ENCODE peak calls at places on chromosomes 4 and X, in five cellular contexts. S is CD8-positive, alpha-beta memory T cell; F is thoracic aorta; Q is heart right ventricle; I is ovary. U is an unnamed sample. For H3K4me1, the result is how much of the 10 kb centered on the place peaks cover.

GRCh38 chr4:156830356-156830755 is 141.2 kb downstream of the PDGFC start:
- DNase-seq in I (no peak), S (no peak), F (no peak), Q (no peak), U (no peak)

GRCh38 chr4:113756005-113756410 is 5.5 kb downstream of the CAMK2D start:
- DNase-seq in Q (no peak), F (no peak), I (no peak), S (no peak), U (no peak)

GRCh38 chr4:176185068-176185467 is 10.3 kb downstream of the SPATA4 start:
- DNase-seq in F (no peak), I (no peak), Q (no peak), S (no peak), U (no peak)

GRCh38 chr4:161581262-161581661 is 582.5 kb downstream of the FSTL5 start:
- DNase-seq in S (no peak), F (no peak), I (no peak), Q (no peak), U (no peak)

GRCh38 chrX:150531467-150531866 is 37.0 kb upstream of the MTM1 start:
- DNase-seq in S (no peak), F (no peak), I (no peak), Q (no peak), U (no peak)

GRCh38 chrX:133590703-133591505 is 175.6 kb upstream of the GPC4 start:
- DNase-seq in F (no peak), S (no peak), Q (no peak), I (no peak), U (no peak)

GRCh38 chrX:109294097-109294815 is 187.6 kb downstream of the GUCY2F start:
- DNase-seq in F (no peak), S (no peak), I (no peak), Q (no peak), U (no peak)

GRCh38 chrX:102745513-102746133 is 25.1 kb downstream of the GPRASP3 start:
- DNase-seq in S (peak), F (no peak), Q (no peak), I (peak), U (no peak)

GRCh38 chr4:74109894-74110605 is 11.1 kb upstream of the CXCL2 start:
- DNase-seq in S (no peak), F (no peak), Q (no peak), I (no peak), U (no peak)

GRCh38 chrX:11968991-11969390 is 169.3 kb upstream of the FRMPD4 start:
- DNase-seq in I (no peak), S (no peak), Q (no peak), F (no peak), U (no peak)

GRCh38 chrX:64204252-64204651 is 1.3 kb downstream of the AMER1 start:
- DNase-seq in Q (no peak), S (no peak), F (no peak), I (peak), U (no peak)

GRCh38 chr4:2583517-2583916 is 47.1 kb downstream of the FAM193A start:
- DNase-seq in I (no peak), F (no peak), Q (no peak), S (no peak), U (no peak)

GRCh38 chr4:117311215-117311614 is 225.8 kb upstream of the TRAM1L1 start:
- DNase-seq in F (no peak), S (no peak), I (no peak), Q (no peak), U (no peak)

GRCh38 chrX:104098151-104098808 is 14.0 kb upstream of the ZCCHC18 start:
- DNase-seq in I (peak), F (no peak), S (peak), Q (peak), U (no peak)

GRCh38 chr4:53592128-53592527 is 842 bp upstream of the LNX1 start:
- DNase-seq in Q (no peak), S (no peak), I (no peak), F (no peak), U (no peak)

GRCh38 chrX:131572372-131573014 is 28.6 kb downstream of the OR13H1 start:
- DNase-seq in S (no peak), F (no peak), I (no peak), Q (no peak), U (no peak)

GRCh38 chrX:70969635-70970481 is 39.0 kb upstream of the SLC7A3 start:
- DNase-seq in F (no peak), S (no peak), I (no peak), Q (no peak), U (no peak)

GRCh38 chr4:158171456-158171790 is 1.4 kb downstream of the GASK1B start:
- DNase-seq in Q (no peak), F (no peak), S (no peak), I (no peak), U (no peak)

GRCh38 chr4:158169931-158170690 is 2.7 kb downstream of the GASK1B start:
- DNase-seq in I (no peak), Q (no peak), S (no peak), F (no peak), U (no peak)

GRCh38 chr4:158169516-158169915 is 3.3 kb downstream of the GASK1B start:
- DNase-seq in Q (no peak), S (no peak), I (no peak), F (no peak), U (no peak)

GRCh38 chr4:158172196-158172557 is 648 bp downstream of the GASK1B start:
- DNase-seq in S (no peak), F (no peak), Q (no peak), I (no peak), U (no peak)

GRCh38 chr4:158170691-158171455 is 2.0 kb downstream of the GASK1B start:
- DNase-seq in F (peak), S (no peak), I (peak), Q (peak), U (no peak)
- H3K4me1 ChIP-seq in F (half or more), S (under half), I (under half), Q (under half), U (under half)

DNA sequence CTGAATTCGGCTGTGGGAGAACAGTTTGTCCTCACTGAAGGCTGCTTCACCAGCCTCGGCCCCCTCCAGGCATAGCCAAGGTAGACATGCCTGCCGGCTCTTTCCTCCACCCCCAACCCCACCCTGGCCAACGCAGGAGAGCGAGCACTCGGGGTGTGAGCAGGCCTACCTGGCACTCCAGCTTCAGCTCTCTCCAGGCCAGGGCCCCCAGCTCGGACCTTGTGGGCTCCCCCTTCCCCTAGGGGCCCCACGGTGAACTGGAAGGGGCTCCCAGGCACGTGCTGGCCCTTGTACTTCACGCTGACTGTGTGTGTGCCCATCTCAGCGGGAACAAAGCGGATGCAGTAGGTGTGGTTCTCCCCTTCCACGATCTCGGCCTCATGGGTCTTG is 22.4 kb downstream of the FLNA start:
- DNase-seq in I (no peak), F (no peak), Q (no peak), S (no peak), U (no peak)
- H3K4me1 ChIP-seq in I (under half), F (under half), Q (under half), S (half or more), U (under half)

DNA sequence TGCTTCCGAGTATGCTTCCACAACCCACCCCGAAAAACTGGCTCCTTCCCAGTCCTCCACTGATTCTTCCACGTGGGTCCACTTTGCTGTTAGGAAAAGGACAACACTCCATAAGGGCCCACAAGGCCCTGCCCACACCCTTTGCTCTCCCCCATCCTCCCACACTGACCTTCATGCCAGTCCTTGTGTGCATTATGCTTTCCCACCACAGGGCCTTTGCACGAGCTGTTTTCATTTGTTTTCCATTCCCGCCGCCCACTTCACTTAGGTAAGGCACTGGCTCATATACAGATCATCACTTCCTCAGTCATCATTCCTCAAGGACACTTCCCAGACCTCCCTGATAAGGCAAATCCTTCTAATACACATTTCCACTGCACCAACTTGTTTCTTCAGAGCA is 16.8 kb upstream of the SEL1L3 start:
- DNase-seq in S (no peak), Q (no peak), F (no peak), I (no peak), U (no peak)
- H3K4me1 ChIP-seq in S (under half), Q (under half), F (under half), I (under half), U (under half)

GRCh38 chr4:13905543-13905942 is 278.0 kb upstream of the BOD1L1 start:
- DNase-seq in I (no peak), F (no peak), Q (no peak), S (no peak), U (no peak)
- H3K4me1 ChIP-seq in I (under half), F (under half), Q (under half), S (under half), U (under half)

DNA sequence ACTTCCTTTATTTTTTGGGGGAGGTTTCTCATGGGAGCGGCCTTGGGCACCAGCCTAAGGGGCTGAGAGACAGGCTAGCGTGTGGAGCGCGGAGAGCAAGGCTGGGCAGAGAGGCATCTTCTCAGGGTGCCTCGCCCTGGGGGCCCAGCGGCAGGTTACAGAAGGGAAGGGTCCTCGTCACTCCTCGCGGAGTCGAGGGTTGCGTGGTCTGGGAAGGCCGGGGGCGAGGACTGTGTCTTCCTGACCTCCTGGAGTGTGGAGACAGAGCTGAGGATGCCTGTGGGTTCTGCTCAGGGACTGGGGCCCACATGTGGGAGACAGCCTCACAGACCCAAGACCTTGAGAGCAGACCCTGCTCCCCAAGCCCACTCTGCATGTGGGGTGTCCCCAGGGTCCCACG is 79.6 kb upstream of the LRPAP1 start:
- DNase-seq in Q (no peak), F (no peak), I (no peak), S (no peak), U (no peak)
- H3K4me1 ChIP-seq in Q (under half), F (under half), I (under half), S (under half), U (under half)

DNA sequence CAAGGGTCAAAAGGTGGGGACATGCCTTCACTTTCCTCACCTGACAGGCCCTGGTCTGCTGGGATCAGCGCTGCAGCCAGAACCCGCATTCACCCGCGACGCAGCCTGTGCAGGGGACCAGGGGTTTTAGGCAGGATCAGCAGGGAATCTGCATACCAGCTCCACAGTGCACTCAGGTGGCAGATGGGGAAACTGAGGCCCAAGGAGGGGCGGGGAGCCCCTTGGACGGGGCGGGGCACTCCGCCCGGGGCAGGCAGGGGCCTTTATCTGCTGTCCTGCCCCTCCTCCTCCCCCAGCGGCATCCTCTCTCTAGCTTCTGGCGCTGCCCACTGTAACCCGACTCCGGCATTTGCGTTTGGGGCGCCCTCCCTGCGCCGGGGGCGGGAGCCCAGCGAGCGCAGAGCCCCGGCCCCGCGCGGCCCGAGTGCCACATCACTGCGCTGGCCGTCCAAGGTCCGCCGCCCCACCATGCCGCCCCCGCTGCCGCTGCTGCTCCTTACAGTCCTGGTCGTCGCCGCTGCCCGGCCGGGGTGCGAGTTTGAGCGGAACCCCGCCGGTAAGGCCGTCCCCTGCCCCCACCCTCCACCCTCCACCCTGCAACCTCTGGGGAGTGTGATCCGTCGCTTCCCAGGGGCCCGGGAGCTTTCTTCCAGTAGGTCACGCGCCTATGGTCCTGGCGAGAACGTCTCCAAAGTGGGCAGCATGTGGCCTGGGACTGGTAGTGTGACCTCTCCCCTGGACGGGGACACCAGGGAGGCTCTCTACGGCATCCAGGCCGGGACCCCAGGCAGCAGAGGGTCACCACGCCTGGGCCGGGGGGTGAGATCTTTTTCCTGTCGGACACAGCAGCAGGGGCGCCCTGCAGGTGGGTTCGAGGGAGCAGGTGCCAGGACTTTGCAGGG is at the start of gene CPZ:
- DNase-seq in Q (no peak), F (no peak), S (no peak), I (peak), U (no peak)
- H3K4me1 ChIP-seq in Q (under half), F (under half), S (under half), I (under half), U (under half)

U was measured in vagina.